ENCODE peak calls at places on chromosomes 4 and X, in four cellular contexts. X is SJSA1; O is activated CD4-positive, alpha-beta T cell treated with anti-CD3 and anti-CD28 coated beads, Interleukin-2, amount 50 U/mL, for 24 hours; D is nephron progenitor cell. H is an unnamed sample.

GRCh38 chrX:119467842-119468185 is 430 bp upstream of the SLC25A5 start:
- DNase-seq in X (no peak), O (no peak), D (no peak), H (no peak)

GRCh38 chr4:40251366-40251765 is 54.5 kb downstream of the RHOH start:
- DNase-seq in X (no peak), O (no peak), D (no peak), H (no peak)

GRCh38 chrX:39381446-39381845 is 580.2 kb downstream of the MID1IP1 start:
- DNase-seq in X (no peak), O (no peak), D (peak; percentile 10), H (no peak)

GRCh38 chr4:86948276-86948675 is 13.5 kb downstream of the AFF1 start:
- DNase-seq in X (no peak), O (no peak), D (no peak), H (no peak)

GRCh38 chr4:125105561-125105960 is 209.2 kb upstream of the FAT4 start:
- DNase-seq in X (no peak), O (no peak), D (no peak), H (no peak)

GRCh38 chr4:138696771-138697170 is 318.8 kb upstream of the NOCT start:
- DNase-seq in X (peak; percentile 8), O (no peak), D (no peak), H (no peak)

GRCh38 chrX:87160435-87161010 is 357.1 kb upstream of the KLHL4 start:
- DNase-seq in X (no peak), O (no peak), D (no peak), H (no peak)

GRCh38 chr4:71049395-71049794 is 55.9 kb downstream of the DCK start:
- DNase-seq in X (no peak), O (no peak), D (no peak), H (no peak)

GRCh38 chrX:37817176-37817575 is 30.2 kb downstream of the DYNLT3 start:
- DNase-seq in X (no peak), O (no peak), D (no peak), H (no peak)

GRCh38 chr4:136443006-136443405 is 1089.3 kb downstream of the PCDH18 start:
- DNase-seq in X (no peak), O (no peak), D (no peak), H (no peak)

GRCh38 chrX:114626323-114626722 is 42.4 kb downstream of the HTR2C start:
- DNase-seq in X (no peak), O (no peak), D (peak; percentile 4), H (no peak)

GRCh38 chr4:4384837-4385236 is 2.1 kb upstream of the NSG1 start:
- DNase-seq in X (no peak), O (no peak), D (peak; percentile 35), H (no peak)

GRCh38 chr4:186266699-186267467 is 894 bp downstream of the F11 start:
- DNase-seq in X (no peak), O (no peak), D (peak; percentile 48), H (peak; percentile 82)

GRCh38 chr4:185640809-185641675 is 105.7 kb upstream of the PDLIM3 start:
- DNase-seq in X (peak; percentile 47), O (no peak), D (no peak), H (no peak)

GRCh38 chr4:151652841-151653547 is 107.8 kb downstream of the GATB start:
- DNase-seq in X (no peak), O (no peak), D (no peak), H (no peak)

GRCh38 chr4:132003593-132003992 is 1145.5 kb upstream of the PCDH10 start:
- DNase-seq in X (no peak), O (no peak), D (no peak), H (no peak)

GRCh38 chr4:75995727-75996126 is 5.0 kb upstream of the SDAD1 start:
- DNase-seq in X (peak; percentile 40), O (no peak), D (peak; percentile 14), H (no peak)

GRCh38 chrX:9180623-9181022 is 146.7 kb upstream of the FAM9B start:
- DNase-seq in X (no peak), O (no peak), D (no peak), H (no peak)

GRCh38 chr4:55354648-55355047 is 8.6 kb downstream of the SRD5A3 start:
- DNase-seq in X (no peak), O (no peak), D (no peak), H (no peak)

GRCh38 chr4:85409251-85409650 is 65.7 kb upstream of the ARHGAP24 start:
- DNase-seq in X (no peak), O (no peak), D (no peak), H (no peak)

GRCh38 chrX:28229217-28229616 is 248.0 kb upstream of the DCAF8L1 start:
- DNase-seq in X (no peak), O (no peak), D (no peak), H (no peak)

GRCh38 chrX:49184294-49185061 is 1.7 kb downstream of the PRICKLE3 start:
- DNase-seq in X (peak; percentile 84), O (no peak), D (peak; percentile 95), H (peak; percentile 90)

GRCh38 chr4:76578002-76578560 is 143.1 kb downstream of the SHROOM3 start:
- DNase-seq in X (no peak), O (no peak), D (no peak), H (no peak)

GRCh38 chr4:164571593-164572385 is 182.1 kb upstream of the SMIM31 start:
- DNase-seq in X (no peak), O (no peak), D (no peak), H (no peak)

GRCh38 chr4:2750719-2751605 is 5.2 kb downstream of the TNIP2 start:
- DNase-seq in X (no peak), O (no peak), D (no peak), H (peak; percentile 53)

GRCh38 chrX:99242001-99242400 is 1168.1 kb downstream of the PCDH19 start:
- DNase-seq in X (no peak), O (no peak), D (no peak), H (no peak)

GRCh38 chr4:169619518-169619957 is 840 bp upstream of the CLCN3 start:
- DNase-seq in X (peak; percentile 19), O (peak; percentile 51), D (peak; percentile 19), H (peak; percentile 49)